ENCODE peak calls at places on chromosomes 12 and 14, in eight cellular contexts. R is suprapubic skin, E is K562, A is H7, V is stomach, J is PC-3, P is left ventricle myocardium inferior, I is thyroid gland. H is an unnamed sample. For H3K27me3, the result is how much of the 10 kb centered on the place peaks cover.

GRCh38 chr14:65211341-65211987 is 109.1 kb upstream of the MAX start:
- DNase-seq in V (no peak), E (no peak), R (no peak), J (peak), A (no peak), P (no peak), I (no peak), H (no peak)

GRCh38 chr14:89855961-89856360 is 98.6 kb downstream of the EFCAB11 start:
- DNase-seq in I (no peak), E (no peak), J (peak), P (no peak), A (no peak), R (no peak), V (no peak), H (no peak)

GRCh38 chr12:2288875-2289274 is 236.1 kb downstream of the CACNA1C start:
- DNase-seq in A (no peak), R (no peak), P (no peak), V (no peak), J (no peak), I (no peak), E (no peak), H (no peak)

GRCh38 chr14:67421356-67422224 is 9.6 kb upstream of the PLEK2 start:
- DNase-seq in A (no peak), E (peak), I (no peak), J (no peak), P (no peak), V (no peak), R (no peak), H (no peak)

GRCh38 chr12:68451261-68452091 is 119.3 kb upstream of the MDM1 start:
- DNase-seq in J (peak), A (no peak), V (peak), R (no peak), P (peak), I (peak), E (peak), H (peak)

GRCh38 chr14:74606727-74607126 is 5.3 kb downstream of the LTBP2 start:
- DNase-seq in A (no peak), P (no peak), J (no peak), E (no peak), R (no peak), V (no peak), I (no peak), H (no peak)

GRCh38 chr14:65019944-65020566 is 33.4 kb downstream of the FNTB start:
- DNase-seq in R (no peak), P (no peak), A (peak), I (peak), E (peak), V (peak), J (peak), H (no peak)

GRCh38 chr12:49983892-49984291 is 11.1 kb downstream of the AQP6 start:
- DNase-seq in R (no peak), P (no peak), A (peak), V (no peak), J (peak), E (peak), I (no peak), H (no peak)

GRCh38 chr14:72544615-72545387 is 349.1 kb downstream of the DPF3 start:
- DNase-seq in P (no peak), R (peak), I (peak), A (peak), J (no peak), V (no peak), E (no peak), H (no peak)

GRCh38 chr12:89731064-89731463 is 22.4 kb upstream of the ATP2B1 start:
- DNase-seq in R (no peak), I (no peak), A (no peak), J (peak), E (no peak), V (no peak), P (no peak), H (no peak)

GRCh38 chr14:55136241-55136640 is 7.2 kb downstream of the LGALS3 start:
- DNase-seq in P (no peak), A (no peak), R (no peak), E (no peak), J (no peak), V (no peak), I (no peak), H (no peak)

GRCh38 chr12:97127061-97127460 is 220.0 kb downstream of the NEDD1 start:
- DNase-seq in I (no peak), J (no peak), V (no peak), P (no peak), A (no peak), E (no peak), R (no peak), H (no peak)

GRCh38 chr12:560666-561065 is 100.9 kb downstream of the B4GALNT3 start:
- DNase-seq in I (no peak), P (no peak), E (no peak), R (no peak), J (no peak), V (no peak), A (no peak), H (no peak)

GRCh38 chr12:14741153-14741552 is 44.8 kb upstream of the GUCY2C start:
- DNase-seq in A (no peak), I (no peak), J (no peak), P (no peak), E (no peak), V (no peak), R (no peak), H (no peak)

GRCh38 chr14:104977681-104978647 is at the start of gene AHNAK2:
- DNase-seq in A (peak), V (peak), I (peak), P (peak), J (peak), R (peak), E (peak), H (peak)

GRCh38 chr12:98750511-98750910 is 105.4 kb downstream of the APAF1 start:
- DNase-seq in I (no peak), J (no peak), R (no peak), V (no peak), E (no peak), A (no peak), P (no peak), H (no peak)

GRCh38 chr12:87094356-87094755 is 838.2 kb upstream of the MGAT4C start:
- DNase-seq in I (no peak), V (no peak), R (no peak), P (no peak), J (no peak), A (no peak), E (no peak), H (no peak)

GRCh38 chr12:99686142-99686541 is 38.6 kb downstream of the GARIN6 start:
- DNase-seq in R (no peak), E (no peak), P (no peak), A (no peak), V (no peak), J (no peak), I (no peak), H (no peak)

GRCh38 chr12:121657305-121658008 is 12.0 kb downstream of the MORN3 start:
- DNase-seq in A (no peak), R (no peak), E (no peak), I (no peak), P (no peak), V (no peak), J (peak), H (no peak)

GRCh38 chr14:69693145-69693544 is 73.8 kb upstream of the SRSF5 start:
- DNase-seq in J (no peak), V (peak), A (no peak), I (peak), R (no peak), E (no peak), P (peak), H (peak)

GRCh38 chr12:67354966-67355365 is 85.8 kb downstream of the CAND1 start:
- DNase-seq in R (no peak), V (no peak), E (no peak), I (no peak), P (no peak), A (no peak), J (peak), H (no peak)
- H3K27me3 ChIP-seq in R (under half), V (under half), E (under half), I (under half), P (under half), A (under half), J (under half), H (under half)

GRCh38 chr12:41681898-41682297 is 462.8 kb downstream of the GXYLT1 start:
- DNase-seq in P (no peak), V (no peak), A (peak), R (no peak), J (peak), E (no peak), I (no peak), H (no peak)

GRCh38 chr12:41680155-41680554 is 464.5 kb downstream of the GXYLT1 start:
- DNase-seq in I (no peak), E (no peak), A (no peak), P (no peak), R (no peak), J (no peak), V (no peak), H (no peak)

GRCh38 chr12:41683513-41683912 is 461.2 kb downstream of the GXYLT1 start:
- DNase-seq in I (no peak), P (no peak), R (no peak), V (no peak), E (no peak), A (no peak), J (no peak), H (no peak)

GRCh38 chr12:41683023-41683422 is 461.7 kb downstream of the GXYLT1 start:
- DNase-seq in A (no peak), E (no peak), I (no peak), V (no peak), R (no peak), P (no peak), J (no peak), H (no peak)

DNA sequence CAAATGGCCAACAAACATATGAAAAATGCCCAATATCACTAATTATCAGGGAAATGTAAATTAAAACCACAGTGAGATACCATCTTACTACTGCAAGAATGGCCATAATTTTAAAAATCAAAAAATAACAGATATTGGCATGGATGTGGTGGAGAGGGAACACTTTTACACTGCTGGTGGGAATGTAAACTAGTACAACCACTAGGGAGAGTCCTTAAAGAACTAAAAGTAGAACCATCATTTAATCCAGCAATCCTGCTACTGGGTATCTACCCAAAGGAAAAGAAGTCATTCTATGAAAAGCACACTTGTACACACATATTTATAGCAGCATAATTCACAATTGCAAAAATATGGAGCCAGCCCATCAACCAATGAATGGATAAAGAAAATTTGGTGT is 459.7 kb downstream of the GXYLT1 start:
- DNase-seq in V (no peak), A (no peak), I (no peak), J (no peak), E (no peak), R (no peak), P (no peak), H (no peak)
- H3K27me3 ChIP-seq in V (under half), A (under half), I (under half), J (under half), E (under half), R (under half), P (under half), H (under half)

DNA sequence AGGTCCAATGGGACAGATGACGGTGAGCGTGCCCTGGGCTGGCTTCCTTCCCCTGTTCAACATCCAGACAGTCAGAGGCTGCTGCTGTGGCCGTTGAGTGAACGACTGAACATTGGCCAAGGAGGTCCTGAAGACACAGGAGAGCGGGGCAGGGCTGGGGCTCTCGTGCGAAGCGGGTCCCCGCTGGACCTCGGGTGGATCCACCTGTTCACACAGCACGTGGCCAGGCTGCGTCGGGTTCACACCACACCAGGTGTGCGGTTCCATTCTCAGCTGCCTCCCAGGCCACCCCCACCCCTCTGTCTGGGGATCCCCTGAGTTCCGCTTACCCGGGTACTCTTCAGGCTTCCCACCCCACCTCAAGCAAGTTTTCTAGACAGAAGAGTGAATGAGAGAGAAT is 199.1 kb upstream of the PRMT8 start:
- DNase-seq in A (no peak), V (no peak), J (no peak), R (no peak), E (no peak), P (no peak), I (no peak), H (no peak)
- H3K27me3 ChIP-seq in A (under half), V (under half), J (under half), R (under half), E (half or more), P (under half), I (under half), H (under half)

DNA sequence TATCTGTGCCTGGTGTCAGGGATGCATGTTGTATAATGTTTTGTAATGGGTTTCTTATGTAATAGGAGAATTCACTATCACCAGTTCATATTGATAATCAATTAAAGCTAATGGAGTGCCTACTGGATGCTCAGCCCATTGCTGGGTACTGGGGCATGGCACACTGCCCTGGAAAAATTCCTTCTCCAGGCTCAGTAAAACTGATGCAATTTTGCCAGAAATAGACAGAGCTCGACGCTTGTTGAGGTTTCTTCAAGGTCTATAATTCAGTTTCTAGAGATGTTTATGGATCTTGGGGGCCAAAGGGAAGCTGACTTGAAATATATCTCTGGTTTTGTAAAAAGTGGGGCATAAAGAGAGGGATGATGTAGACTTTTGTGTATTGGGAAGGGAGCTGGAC is 3.3 kb downstream of the NTF3 start:
- DNase-seq in E (no peak), R (no peak), I (no peak), J (no peak), P (no peak), V (no peak), A (no peak), H (no peak)
- H3K27me3 ChIP-seq in E (under half), R (half or more), I (under half), J (under half), P (half or more), V (under half), A (half or more), H (under half)

DNA sequence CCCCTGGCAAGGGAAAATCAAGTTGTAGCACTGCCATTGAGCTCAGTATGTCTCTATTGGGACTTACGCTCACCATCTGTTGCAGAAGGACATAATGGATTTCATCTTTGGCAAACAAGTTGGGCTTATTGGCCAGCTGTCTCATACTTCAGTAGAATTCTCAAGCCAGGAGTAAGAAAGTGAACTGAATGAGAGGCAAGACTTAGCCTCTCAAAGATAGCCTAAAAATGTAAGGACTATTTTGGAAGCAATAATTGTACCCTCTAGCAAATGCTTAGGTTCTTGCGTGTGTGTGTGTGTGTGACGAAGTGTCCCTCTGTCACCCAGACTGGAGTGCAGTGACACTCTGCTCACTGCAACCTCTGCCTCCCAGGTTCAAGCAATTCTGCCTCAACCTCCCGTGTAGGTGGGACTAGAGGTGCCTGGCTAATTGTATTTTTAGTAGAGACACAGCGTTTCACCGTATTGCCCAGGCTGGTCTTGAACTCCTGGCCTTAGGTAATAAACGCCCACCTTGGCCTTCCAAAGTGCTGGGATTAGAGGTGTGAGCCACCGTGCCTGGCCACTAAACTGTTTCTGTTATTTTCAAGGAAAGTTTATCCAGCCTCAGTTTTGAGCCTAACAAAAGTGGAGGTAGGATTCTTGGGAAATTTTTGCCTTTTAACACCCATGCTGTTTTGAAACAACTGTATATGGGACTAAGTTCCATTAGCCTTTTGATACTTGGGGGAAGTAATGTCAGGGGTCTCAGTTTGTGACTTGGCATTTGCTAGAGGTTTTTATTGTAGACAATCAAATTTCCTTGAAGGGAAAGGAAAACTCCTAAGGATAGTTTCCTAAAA is 7.0 kb downstream of the HNRNPA1 start:
- DNase-seq in J (no peak), P (no peak), R (no peak), E (no peak), V (no peak), A (no peak), I (no peak), H (no peak)
- H3K27me3 ChIP-seq in J (under half), P (under half), R (under half), E (under half), V (under half), A (under half), I (under half), H (under half)

DNA sequence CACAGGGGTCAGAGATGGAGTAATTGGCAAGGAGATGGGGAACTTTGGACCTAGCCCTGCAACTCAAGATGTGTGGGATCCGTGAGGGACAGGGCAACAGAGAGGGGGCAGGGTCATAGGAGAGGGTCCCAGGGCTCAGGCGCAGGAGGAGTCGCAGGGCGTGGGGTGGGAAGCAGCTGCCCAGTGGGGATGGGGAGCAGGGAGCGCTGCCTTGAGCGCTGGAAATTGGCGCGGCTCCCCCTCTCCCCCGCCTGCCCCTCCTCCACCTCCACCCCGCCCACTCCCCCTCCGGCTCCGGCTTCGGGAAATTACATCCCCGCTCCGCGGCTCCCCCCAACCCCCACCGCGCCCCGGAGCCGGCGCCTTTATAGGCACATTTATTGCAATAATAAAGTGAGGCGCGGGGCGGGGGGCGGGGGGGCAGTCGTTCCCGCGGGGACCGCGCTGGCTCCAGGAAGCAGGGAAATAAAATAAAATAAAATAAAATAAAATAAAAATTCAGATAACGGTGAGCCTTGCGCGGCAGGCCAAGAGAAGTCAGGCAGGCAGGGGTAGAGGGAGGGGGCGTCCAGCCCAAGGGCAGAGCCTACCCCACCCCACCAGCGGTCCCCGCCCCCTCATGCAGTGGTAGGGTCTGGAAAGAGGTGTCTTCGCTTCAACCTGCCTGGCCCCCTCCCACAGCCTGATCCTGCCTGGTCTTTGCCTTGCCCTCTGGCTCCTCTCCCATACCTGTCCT is 3.6 kb downstream of the NXPH4 start:
- DNase-seq in E (no peak), J (no peak), V (no peak), A (peak), I (no peak), P (no peak), R (no peak), H (no peak)
- H3K27me3 ChIP-seq in E (half or more), J (under half), V (under half), A (half or more), I (under half), P (half or more), R (half or more), H (under half)

GRCh38 chr14:97413991-97414717 is 617.0 kb downstream of the VRK1 start:
- DNase-seq in A (peak), V (no peak), J (no peak), R (no peak), I (no peak), P (no peak), E (no peak), H (no peak)
- H3K27me3 ChIP-seq in A (under half), V (under half), J (half or more), R (under half), I (under half), P (half or more), E (under half), H (half or more)

H was measured in heart left ventricle.